ENCODE peak calls at places on chromosomes 5 and 9, in seven cellular contexts. T is CD8-positive, alpha-beta T cell; D is fibroblast of lung; Q is coronary artery; P is breast epithelium; R is esophagus squamous epithelium; J is foreskin fibroblast. I is an unnamed sample.

GRCh38 chr9:99720455-99721050 is 101.1 kb upstream of the NR4A3 start:
- DNase-seq in D (peak; percentile 33), Q (no peak), R (no peak), T (no peak), J (peak; percentile 6), P (no peak), I (no peak)

GRCh38 chr9:38079410-38080105 is 10.5 kb upstream of the SHB start:
- DNase-seq in T (no peak), P (no peak), J (peak; percentile 59), D (peak; percentile 24), R (no peak), Q (peak; percentile 71), I (peak; percentile 46)

GRCh38 chr5:91291628-91292569 is 91.2 kb downstream of the ARRDC3 start:
- DNase-seq in D (no peak), T (no peak), Q (no peak), P (no peak), J (no peak), R (no peak), I (no peak)

GRCh38 chr9:98075332-98075805 is 18.8 kb downstream of the NANS start:
- DNase-seq in T (no peak), R (no peak), P (no peak), D (peak; percentile 72), J (peak; percentile 63), Q (no peak), I (no peak)

GRCh38 chr5:119328753-119329602 is 26.8 kb upstream of the TNFAIP8 start:
- DNase-seq in T (peak; percentile 88), J (peak; percentile 70), P (no peak), D (peak; percentile 93), R (no peak), Q (no peak), I (no peak)

GRCh38 chr5:168747987-168748777 is 169.0 kb upstream of the PANK3 start:
- DNase-seq in Q (peak; percentile 74), D (no peak), J (no peak), R (no peak), P (no peak), T (no peak), I (no peak)

GRCh38 chr5:163712011-163712410 is 206.6 kb downstream of the MAT2B start:
- DNase-seq in R (no peak), T (no peak), P (no peak), Q (no peak), D (no peak), J (no peak), I (no peak)

GRCh38 chr5:178199581-178200434 is 4.5 kb upstream of the HNRNPAB start:
- DNase-seq in D (no peak), P (peak; percentile 19), Q (peak; percentile 67), J (no peak), T (no peak), R (no peak), I (no peak)

GRCh38 chr9:126363250-126363649 is 36.6 kb downstream of the MVB12B start:
- DNase-seq in D (no peak), Q (no peak), J (no peak), R (no peak), T (no peak), P (no peak), I (no peak)

GRCh38 chr5:139711067-139711851 is 63.1 kb downstream of the CXXC5 start:
- DNase-seq in R (no peak), T (peak; percentile 76), Q (no peak), D (no peak), P (no peak), J (no peak), I (peak; percentile 92)

GRCh38 chr9:15837079-15837679 is 284.3 kb downstream of the CCDC171 start:
- DNase-seq in J (peak; percentile 37), R (no peak), D (peak; percentile 74), P (no peak), Q (no peak), T (no peak), I (no peak)

GRCh38 chr5:175814676-175815075 is 56.7 kb upstream of the CPLX2 start:
- DNase-seq in Q (no peak), R (no peak), T (no peak), P (no peak), D (peak; percentile 84), J (peak; percentile 75), I (no peak)

GRCh38 chr9:108188482-108188881 is 667.3 kb downstream of the ACTL7B start:
- DNase-seq in R (no peak), P (no peak), D (no peak), Q (no peak), J (no peak), T (no peak), I (no peak)

GRCh38 chr5:168826292-168826725 is 247.1 kb upstream of the PANK3 start:
- DNase-seq in R (no peak), Q (no peak), T (no peak), P (no peak), J (no peak), D (no peak), I (no peak)

GRCh38 chr9:124222109-124222508 is 35.6 kb upstream of the NEK6 start:
- DNase-seq in T (no peak), D (no peak), R (no peak), Q (no peak), P (peak; percentile 35), J (no peak), I (no peak)

GRCh38 chr5:122501087-122501435 is 189.0 kb downstream of the SNCAIP start:
- DNase-seq in Q (no peak), P (no peak), R (no peak), T (no peak), J (peak; percentile 7), D (peak; percentile 63), I (no peak)

GRCh38 chr9:20290287-20290686 is 332.0 kb downstream of the MLLT3 start:
- DNase-seq in T (no peak), R (no peak), P (no peak), Q (no peak), J (no peak), D (no peak), I (no peak)

GRCh38 chr5:163407034-163407652 is 30.3 kb upstream of the CCNG1 start:
- DNase-seq in R (no peak), T (no peak), D (peak; percentile 10), J (peak; percentile 6), Q (no peak), P (no peak), I (no peak)

GRCh38 chr9:71519098-71519497 is 249.2 kb downstream of the CEMIP2 start:
- DNase-seq in J (no peak), Q (no peak), T (no peak), D (no peak), P (no peak), R (no peak), I (no peak)

GRCh38 chr5:88269222-88269771 is 652 bp upstream of the TMEM161B start:
- DNase-seq in R (no peak), T (peak; percentile 44), D (peak; percentile 18), P (no peak), Q (no peak), J (no peak), I (no peak)

GRCh38 chr9:133689151-133689763 is 48.9 kb downstream of the SARDH start:
- DNase-seq in R (no peak), J (no peak), Q (no peak), T (no peak), P (no peak), D (no peak), I (no peak)

GRCh38 chr9:6845881-6846280 is 88.1 kb downstream of the KDM4C start:
- DNase-seq in P (no peak), J (no peak), D (no peak), R (no peak), T (no peak), Q (no peak), I (no peak)

DNA sequence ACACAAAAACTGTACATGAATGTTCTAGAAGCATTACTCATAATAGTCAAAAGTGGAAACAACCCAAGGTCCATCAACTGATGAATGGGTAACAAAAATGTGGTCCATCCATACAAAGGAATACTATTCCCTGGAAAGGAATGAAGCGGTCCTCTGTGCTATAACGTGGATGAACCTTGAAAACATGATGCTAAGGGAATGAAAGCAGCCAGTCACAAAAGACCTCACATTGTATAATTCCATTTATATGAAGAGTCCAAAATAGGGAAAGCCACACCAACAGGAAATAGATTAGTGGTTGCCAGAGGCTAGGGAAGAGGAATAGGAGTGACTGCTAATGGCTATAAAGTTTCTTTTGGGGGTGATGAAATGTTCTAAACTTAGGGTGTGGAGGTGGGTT is 22.7 kb upstream of the BARHL1 start:
- DNase-seq in R (no peak), D (no peak), Q (no peak), P (no peak), T (no peak), J (no peak), I (no peak)
- TF ChIP-seq CTCF in R (no peak), D (no peak), Q (no peak), P (no peak), T (no peak), J (no peak), I (no peak)

GRCh38 chr9:95124582-95125359 is 192.7 kb downstream of the FANCC start:
- DNase-seq in J (no peak), D (no peak), Q (no peak), T (no peak), P (no peak), R (no peak), I (no peak)
- TF ChIP-seq CTCF in J (peak; percentile 8), D (peak; percentile 19), Q (no peak), T (no peak), P (no peak), R (peak; percentile 24), I (peak; percentile 33)

DNA sequence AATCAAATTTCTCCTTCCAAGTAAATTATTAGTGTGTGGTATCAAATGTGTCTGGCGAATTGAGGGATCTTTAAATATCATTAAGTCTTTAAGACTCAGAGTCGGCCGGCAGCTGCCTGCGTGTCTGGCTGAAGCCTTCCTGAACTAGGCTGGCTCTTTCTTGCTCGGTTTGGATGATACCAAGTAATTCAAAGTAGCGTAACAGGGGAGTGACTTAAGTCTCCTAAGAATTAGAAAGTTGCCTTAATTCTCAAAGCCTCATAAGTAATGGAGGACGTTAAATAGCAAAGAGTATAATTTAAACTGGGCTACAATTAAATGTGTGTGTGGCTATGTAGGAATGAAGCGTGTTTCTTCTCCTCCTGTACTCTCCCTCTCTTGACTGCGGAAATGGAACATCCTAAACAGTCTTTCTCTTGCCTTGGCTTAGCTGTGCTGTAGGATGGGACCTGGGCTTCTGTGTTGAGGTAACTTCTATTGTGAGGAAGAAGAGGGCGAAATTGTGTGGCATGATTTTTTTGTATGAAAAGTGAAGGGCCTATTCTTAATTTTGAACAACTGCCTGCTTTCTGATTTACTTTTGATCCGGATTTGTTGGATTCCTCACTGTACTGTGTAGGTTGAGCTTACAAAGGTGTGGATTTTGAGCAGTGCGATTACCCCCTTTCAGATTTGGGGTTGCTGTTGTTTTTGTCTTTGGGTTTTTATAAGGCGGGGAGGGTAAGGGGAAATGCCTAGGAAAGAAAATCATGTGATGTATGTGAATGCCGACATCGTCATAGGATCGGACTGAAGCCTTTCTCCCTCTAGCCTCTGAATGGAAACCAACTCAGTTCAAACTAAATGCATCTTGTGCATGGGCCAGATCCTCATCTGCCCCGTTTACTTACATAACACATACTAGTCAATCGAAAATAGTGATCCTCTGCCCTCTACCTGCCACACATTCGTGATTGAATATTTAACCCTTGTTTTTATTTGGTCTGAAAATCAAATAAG is 29.9 kb downstream of the CPEB4 start:
- DNase-seq in T (peak; percentile 62), P (no peak), D (peak; percentile 92), J (peak; percentile 74), R (no peak), Q (no peak), I (no peak)
- TF ChIP-seq CTCF in T (no peak), P (no peak), D (no peak), J (no peak), R (no peak), Q (no peak), I (no peak)

GRCh38 chr9:33210006-33210715 is 29.8 kb upstream of the SPINK4 start:
- DNase-seq in J (no peak), T (no peak), Q (no peak), D (no peak), P (no peak), R (no peak), I (no peak)
- TF ChIP-seq CTCF in J (no peak), T (no peak), Q (no peak), D (no peak), P (no peak), R (no peak), I (no peak)

I was measured in osteocyte.